ENCODE peak calls at places on chromosomes 1 and 21, in six cellular contexts. L is psoas muscle, W is adrenal gland, P is left lung, I is tibial artery, Z is ovary. K is an unnamed sample.

GRCh38 chr1:22912311-22912710 is 60.4 kb downstream of the LACTBL1 start:
- DNase-seq in L (no peak), W (no peak), P (no peak), I (no peak), Z (no peak), K (no peak)

GRCh38 chr1:208024406-208024805 is 113.5 kb upstream of the CD34 start:
- DNase-seq in L (no peak), W (no peak), P (no peak), I (no peak), Z (no peak), K (no peak)

GRCh38 chr21:36385233-36385908 is at the start of gene CHAF1B:
- DNase-seq in L (peak; percentile 91), W (peak; percentile 88), P (peak; percentile 72), I (peak; percentile 82), Z (peak; percentile 93), K (peak; percentile 92)

GRCh38 chr1:152398812-152399698 is 15.0 kb downstream of the CRNN start:
- DNase-seq in L (no peak), W (no peak), P (no peak), I (no peak), Z (no peak), K (no peak)

GRCh38 chr1:33306561-33307493 is 14.1 kb downstream of the A3GALT2 start:
- DNase-seq in L (peak; percentile 74), W (no peak), P (no peak), I (peak; percentile 67), Z (peak; percentile 75), K (no peak)

GRCh38 chr1:190138711-190139110 is 339.0 kb downstream of the BRINP3 start:
- DNase-seq in L (no peak), W (no peak), P (no peak), I (no peak), Z (no peak), K (no peak)

GRCh38 chr21:30994917-30995316 is 43.4 kb downstream of the KRTAP19-8 start:
- DNase-seq in L (no peak), W (no peak), P (no peak), I (no peak), Z (no peak), K (no peak)

GRCh38 chr21:25898671-25899070 is 163.9 kb downstream of the GABPA start:
- DNase-seq in L (no peak), W (no peak), P (no peak), I (no peak), Z (no peak), K (no peak)

GRCh38 chr1:112359961-112360767 is 35.9 kb upstream of the CTTNBP2NL start:
- DNase-seq in L (peak; percentile 83), W (peak; percentile 80), P (peak; percentile 46), I (peak; percentile 87), Z (peak; percentile 72), K (no peak)

GRCh38 chr1:211829343-211830054 is 1.1 kb downstream of the LPGAT1 start:
- DNase-seq in L (peak; percentile 55), W (peak; percentile 82), P (no peak), I (no peak), Z (no peak), K (peak; percentile 53)

GRCh38 chr1:91335607-91336006 is 69.0 kb downstream of the HFM1 start:
- DNase-seq in L (no peak), W (no peak), P (no peak), I (no peak), Z (no peak), K (no peak)

GRCh38 chr1:6512245-6512907 is 20.9 kb upstream of the PLEKHG5 start:
- DNase-seq in L (no peak), W (no peak), P (no peak), I (no peak), Z (no peak), K (no peak)

GRCh38 chr1:161768461-161768860 is 2.3 kb downstream of the ATF6 start:
- DNase-seq in L (no peak), W (no peak), P (no peak), I (no peak), Z (no peak), K (no peak)

GRCh38 chr1:205811660-205812059 is 1.3 kb downstream of the SLC41A1 start:
- DNase-seq in L (peak; percentile 77), W (peak; percentile 88), P (peak; percentile 48), I (no peak), Z (no peak), K (peak; percentile 21)

GRCh38 chr1:231872461-231872910 is 245.9 kb downstream of the DISC1 start:
- DNase-seq in L (no peak), W (no peak), P (no peak), I (no peak), Z (no peak), K (no peak)

GRCh38 chr1:29547300-29547699 is 311.0 kb downstream of the PTPRU start:
- DNase-seq in L (no peak), W (no peak), P (no peak), I (peak; percentile 10), Z (no peak), K (no peak)

GRCh38 chr1:195608883-195609282 is 999.4 kb downstream of the KCNT2 start:
- DNase-seq in L (no peak), W (no peak), P (no peak), I (no peak), Z (no peak), K (no peak)

GRCh38 chr1:41286992-41287391 is 44.9 kb upstream of the SCMH1 start:
- DNase-seq in L (no peak), W (peak; percentile 9), P (no peak), I (no peak), Z (no peak), K (no peak)

GRCh38 chr1:58618303-58618702 is 41.3 kb upstream of the TACSTD2 start:
- DNase-seq in L (no peak), W (peak; percentile 75), P (peak; percentile 65), I (peak; percentile 89), Z (no peak), K (no peak)

GRCh38 chr1:58358311-58358710 is 188.2 kb downstream of the OMA1 start:
- DNase-seq in L (no peak), W (no peak), P (no peak), I (no peak), Z (no peak), K (no peak)

GRCh38 chr1:40628903-40629292 is 36.6 kb downstream of the RIMS3 start:
- DNase-seq in L (no peak), W (no peak), P (no peak), I (no peak), Z (no peak), K (no peak)

GRCh38 chr1:2966940-2967725 is 54.1 kb upstream of the ACTRT2 start:
- DNase-seq in L (peak; percentile 38), W (no peak), P (no peak), I (peak; percentile 58), Z (peak; percentile 36), K (no peak)

GRCh38 chr1:165879946-165880345 is 52.5 kb downstream of the UCK2 start:
- DNase-seq in L (no peak), W (no peak), P (no peak), I (no peak), Z (no peak), K (no peak)

GRCh38 chr1:27400035-27400962 is 7.9 kb downstream of the GPR3 start:
- DNase-seq in L (no peak), W (no peak), P (no peak), I (no peak), Z (peak; percentile 59), K (no peak)

GRCh38 chr1:213231795-213232231 is 180.8 kb downstream of the RPS6KC1 start:
- DNase-seq in L (no peak), W (no peak), P (no peak), I (no peak), Z (no peak), K (peak; percentile 87)

DNA sequence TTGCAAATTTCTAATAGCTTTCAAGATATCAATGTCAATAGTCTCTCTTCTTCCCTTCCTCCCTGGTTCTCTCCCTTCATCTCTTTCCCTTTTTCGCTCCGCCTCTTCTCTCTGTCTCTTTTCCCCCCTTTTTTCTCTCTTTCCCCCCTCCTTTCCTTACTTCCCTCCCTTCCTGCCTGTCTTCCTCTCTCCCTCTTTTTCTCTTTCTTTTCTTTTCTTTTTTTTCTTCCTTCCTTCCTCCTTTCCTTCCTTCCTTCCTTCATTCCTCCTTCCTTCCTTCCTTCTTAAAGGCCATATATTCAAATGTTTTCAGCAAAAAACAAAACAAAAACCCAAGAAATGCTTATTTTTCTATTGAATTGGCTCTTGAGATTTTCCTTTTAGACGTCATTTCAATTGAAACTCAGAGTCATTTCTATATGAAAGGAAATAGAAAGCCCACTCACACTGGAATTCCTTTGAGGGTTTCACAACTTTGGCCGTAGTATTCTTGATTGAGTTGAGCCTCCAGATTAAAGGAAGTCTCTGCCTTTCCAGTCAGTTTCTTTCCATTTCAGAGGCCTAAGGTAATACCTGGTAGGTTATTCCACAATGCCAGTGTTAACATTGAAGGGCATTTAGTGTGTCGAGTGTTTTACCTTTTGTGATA is 551.5 kb downstream of the LMO4 start:
- DNase-seq in L (no peak), W (no peak), P (no peak), I (no peak), Z (no peak), K (no peak)
- TF ChIP-seq CTCF in L (no peak), W (no peak), P (no peak), I (no peak), Z (no peak), K (no peak)

DNA sequence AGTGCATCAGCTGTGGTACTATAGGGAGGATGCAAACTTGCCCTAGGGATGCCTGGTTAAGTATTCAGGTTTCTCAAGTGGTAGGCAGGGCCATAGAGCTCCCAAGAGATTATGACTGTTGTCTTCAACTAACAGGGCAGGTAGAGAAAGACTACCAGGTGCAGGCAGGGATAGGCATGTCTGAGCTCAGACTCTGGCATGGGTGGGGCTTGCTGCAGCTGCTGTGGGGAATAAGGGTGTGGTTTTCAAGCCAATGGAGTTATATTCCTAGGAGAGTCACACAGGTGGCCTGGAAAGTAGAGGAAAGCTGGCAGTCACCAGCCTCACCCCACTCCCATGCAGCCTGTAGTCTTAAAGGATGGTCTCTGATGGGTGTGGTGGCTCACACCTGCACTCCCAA is 673.4 kb upstream of the ADGRL4 start:
- DNase-seq in L (no peak), W (no peak), P (no peak), I (no peak), Z (no peak), K (no peak)
- H3K4me1 ChIP-seq in L (no peaks in the 10 kb centered on the region), W (no peaks in the 10 kb centered on the region), P (no peaks in the 10 kb centered on the region), I (no peaks in the 10 kb centered on the region), Z (no peaks in the 10 kb centered on the region), K (no peaks in the 10 kb centered on the region)

GRCh38 chr1:229993060-229993459 is 74.0 kb upstream of the GALNT2 start:
- DNase-seq in L (no peak), W (no peak), P (no peak), I (no peak), Z (no peak), K (no peak)
- H3K27me3 ChIP-seq in L (no peaks in the 10 kb centered on the region), W (no peaks in the 10 kb centered on the region), P (no peaks in the 10 kb centered on the region), I (no peaks in the 10 kb centered on the region), Z (no peaks in the 10 kb centered on the region), K (no peaks in the 10 kb centered on the region)

GRCh38 chr1:56434659-56435202 is 144.6 kb downstream of the PLPP3 start:
- DNase-seq in L (no peak), W (no peak), P (no peak), I (no peak), Z (no peak), K (no peak)
- TF ChIP-seq CTCF in L (no peak), W (no peak), P (no peak), I (no peak), Z (no peak), K (no peak)